ENCODE peak calls at places on chromosomes 6 and 20, in six cellular contexts. One of them, this sample, is unnamed. For H3K9me2, the result is how much of the 10 kb centered on the place peaks cover.

GRCh38 chr6:56359201-56359899 is 112.0 kb upstream of the COL21A1 start:
- DNase-seq in GM23338: peak
- DNase-seq in OCI-LY7: peak
- DNase-seq in PC-3: peak
- DNase-seq in hepatocyte: peak
- DNase-seq in SK-N-SH: peak
- DNase-seq in this sample: peak

GRCh38 chr6:99613398-99613704 is 6.7 kb downstream of the PRDM13 start:
- DNase-seq in GM23338: peak
- DNase-seq in OCI-LY7: peak
- DNase-seq in PC-3: no peak
- DNase-seq in hepatocyte: peak
- DNase-seq in SK-N-SH: peak
- DNase-seq in this sample: peak

GRCh38 chr6:27791182-27791939 is 120.8 kb downstream of the OR2B2 start:
- DNase-seq in GM23338: peak
- DNase-seq in OCI-LY7: peak
- DNase-seq in PC-3: peak
- DNase-seq in hepatocyte: peak
- DNase-seq in SK-N-SH: peak
- DNase-seq in this sample: peak

GRCh38 chr6:42251500-42251899 is 33.8 kb upstream of the MRPS10 start:
- DNase-seq in GM23338: no peak
- DNase-seq in OCI-LY7: no peak
- DNase-seq in PC-3: no peak
- DNase-seq in hepatocyte: no peak
- DNase-seq in SK-N-SH: no peak
- DNase-seq in this sample: peak

GRCh38 chr20:26163890-26164289 is 467.2 kb upstream of the ZNF337 start:
- DNase-seq in GM23338: no peak
- DNase-seq in OCI-LY7: no peak
- DNase-seq in PC-3: peak
- DNase-seq in hepatocyte: peak
- DNase-seq in SK-N-SH: no peak
- DNase-seq in this sample: peak

GRCh38 chr20:24497851-24498250 is 28.4 kb downstream of the SYNDIG1 start:
- DNase-seq in GM23338: no peak
- DNase-seq in OCI-LY7: no peak
- DNase-seq in PC-3: peak
- DNase-seq in hepatocyte: peak
- DNase-seq in SK-N-SH: peak
- DNase-seq in this sample: no peak

GRCh38 chr6:55822005-55822404 is 53.4 kb downstream of the BMP5 start:
- DNase-seq in GM23338: no peak
- DNase-seq in OCI-LY7: no peak
- DNase-seq in PC-3: no peak
- DNase-seq in hepatocyte: no peak
- DNase-seq in SK-N-SH: no peak
- DNase-seq in this sample: no peak

GRCh38 chr20:53212018-53212417 is 239.9 kb downstream of the TSHZ2 start:
- DNase-seq in GM23338: no peak
- DNase-seq in OCI-LY7: no peak
- DNase-seq in PC-3: no peak
- DNase-seq in hepatocyte: no peak
- DNase-seq in SK-N-SH: no peak
- DNase-seq in this sample: no peak

GRCh38 chr20:17854307-17854903 is 114.2 kb downstream of the SNX5 start:
- DNase-seq in GM23338: peak
- DNase-seq in OCI-LY7: peak
- DNase-seq in PC-3: peak
- DNase-seq in hepatocyte: peak
- DNase-seq in SK-N-SH: peak
- DNase-seq in this sample: peak

GRCh38 chr6:96499781-96500180 is 21.8 kb upstream of the UFL1 start:
- DNase-seq in GM23338: peak
- DNase-seq in OCI-LY7: peak
- DNase-seq in PC-3: no peak
- DNase-seq in hepatocyte: no peak
- DNase-seq in SK-N-SH: no peak
- DNase-seq in this sample: no peak

GRCh38 chr6:144659202-144659731 is 374.1 kb downstream of the UTRN start:
- DNase-seq in GM23338: peak
- DNase-seq in OCI-LY7: no peak
- DNase-seq in PC-3: no peak
- DNase-seq in hepatocyte: peak
- DNase-seq in SK-N-SH: peak
- DNase-seq in this sample: peak

GRCh38 chr20:20407891-20408805 is 40.2 kb downstream of the INSM1 start:
- DNase-seq in GM23338: peak
- DNase-seq in OCI-LY7: no peak
- DNase-seq in PC-3: peak
- DNase-seq in hepatocyte: no peak
- DNase-seq in SK-N-SH: peak
- DNase-seq in this sample: peak

GRCh38 chr20:40949346-40949745 is 79.3 kb upstream of the TOP1 start:
- DNase-seq in GM23338: no peak
- DNase-seq in OCI-LY7: no peak
- DNase-seq in PC-3: no peak
- DNase-seq in hepatocyte: no peak
- DNase-seq in SK-N-SH: no peak
- DNase-seq in this sample: no peak

GRCh38 chr6:66655420-66655819 is 948.4 kb upstream of the EYS start:
- DNase-seq in GM23338: no peak
- DNase-seq in OCI-LY7: no peak
- DNase-seq in PC-3: no peak
- DNase-seq in hepatocyte: no peak
- DNase-seq in SK-N-SH: no peak
- DNase-seq in this sample: no peak

GRCh38 chr6:35052694-35053565 is 88.2 kb downstream of the TCP11 start:
- DNase-seq in GM23338: no peak
- DNase-seq in OCI-LY7: no peak
- DNase-seq in PC-3: no peak
- DNase-seq in hepatocyte: peak
- DNase-seq in SK-N-SH: no peak
- DNase-seq in this sample: peak

GRCh38 chr6:36728289-36729168 is 30.9 kb downstream of the RAB44 start:
- DNase-seq in GM23338: no peak
- DNase-seq in OCI-LY7: no peak
- DNase-seq in PC-3: no peak
- DNase-seq in hepatocyte: no peak
- DNase-seq in SK-N-SH: no peak
- DNase-seq in this sample: no peak

GRCh38 chr20:41134362-41135186 is 2.8 kb upstream of the PLCG1 start:
- DNase-seq in GM23338: no peak
- DNase-seq in OCI-LY7: no peak
- DNase-seq in PC-3: no peak
- DNase-seq in hepatocyte: no peak
- DNase-seq in SK-N-SH: no peak
- DNase-seq in this sample: no peak

GRCh38 chr20:4202441-4202840 is 187.1 kb upstream of the RNF24 start:
- DNase-seq in GM23338: no peak
- DNase-seq in OCI-LY7: no peak
- DNase-seq in PC-3: no peak
- DNase-seq in hepatocyte: no peak
- DNase-seq in SK-N-SH: no peak
- DNase-seq in this sample: no peak

GRCh38 chr6:131948221-131948661 is 2.9 kb downstream of the CCN2 start:
- DNase-seq in GM23338: no peak
- DNase-seq in OCI-LY7: no peak
- DNase-seq in PC-3: no peak
- DNase-seq in hepatocyte: no peak
- DNase-seq in SK-N-SH: no peak
- DNase-seq in this sample: peak

GRCh38 chr6:131945971-131946370 is 5.2 kb downstream of the CCN2 start:
- DNase-seq in GM23338: no peak
- DNase-seq in OCI-LY7: no peak
- DNase-seq in PC-3: no peak
- DNase-seq in hepatocyte: no peak
- DNase-seq in SK-N-SH: no peak
- DNase-seq in this sample: no peak

GRCh38 chr6:131948692-131949614 is 2.2 kb downstream of the CCN2 start:
- DNase-seq in GM23338: no peak
- DNase-seq in OCI-LY7: no peak
- DNase-seq in PC-3: peak
- DNase-seq in hepatocyte: peak
- DNase-seq in SK-N-SH: no peak
- DNase-seq in this sample: peak

GRCh38 chr6:131946992-131947955 is 3.9 kb downstream of the CCN2 start:
- DNase-seq in GM23338: no peak
- DNase-seq in OCI-LY7: no peak
- DNase-seq in PC-3: peak
- DNase-seq in hepatocyte: no peak
- DNase-seq in SK-N-SH: no peak
- DNase-seq in this sample: peak

DNA sequence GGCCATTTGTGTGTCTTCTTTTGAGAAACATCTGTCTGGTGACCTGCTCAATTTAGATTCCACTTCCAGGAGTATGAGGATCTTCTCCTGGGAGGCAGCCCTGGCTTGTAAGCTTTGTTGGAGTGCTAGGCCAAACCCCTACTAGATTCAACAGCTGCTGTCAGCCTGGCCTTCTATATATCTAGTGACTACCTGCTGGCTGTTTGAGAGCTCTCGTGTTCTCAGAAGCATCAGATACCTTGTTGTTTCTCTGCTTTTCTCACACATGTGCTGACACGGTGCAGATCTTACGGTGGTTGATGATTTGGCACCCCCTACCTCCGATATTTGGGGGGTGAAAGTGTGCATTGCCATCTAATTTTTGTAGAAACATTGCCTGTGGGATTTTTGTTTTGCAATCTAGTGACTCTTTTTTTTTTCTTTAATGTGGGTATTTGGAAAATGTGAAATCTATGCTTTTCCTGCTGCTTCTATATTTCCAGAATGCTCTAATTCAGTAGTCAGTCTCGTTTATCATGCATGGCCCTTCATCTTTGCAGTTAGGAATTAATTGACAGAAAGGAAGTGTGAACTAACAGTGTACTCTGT is 4.7 kb downstream of the CCN2 start:
- DNase-seq in GM23338: peak
- DNase-seq in OCI-LY7: no peak
- DNase-seq in PC-3: no peak
- DNase-seq in hepatocyte: no peak
- DNase-seq in SK-N-SH: no peak
- DNase-seq in this sample: peak
- TF ChIP-seq EZH2phosphoT487 in GM23338: no peak
- TF ChIP-seq EZH2phosphoT487 in OCI-LY7: no peak
- TF ChIP-seq EZH2phosphoT487 in PC-3: no peak
- TF ChIP-seq EZH2phosphoT487 in hepatocyte: no peak
- TF ChIP-seq EZH2phosphoT487 in SK-N-SH: no peak
- TF ChIP-seq EZH2phosphoT487 in this sample: no peak

GRCh38 chr20:54984104-54984448 is 508.7 kb downstream of the DOK5 start:
- DNase-seq in GM23338: no peak
- DNase-seq in OCI-LY7: no peak
- DNase-seq in PC-3: no peak
- DNase-seq in hepatocyte: no peak
- DNase-seq in SK-N-SH: no peak
- DNase-seq in this sample: no peak
- H3K9me2 ChIP-seq in GM23338: under half
- H3K9me2 ChIP-seq in OCI-LY7: under half
- H3K9me2 ChIP-seq in PC-3: under half
- H3K9me2 ChIP-seq in hepatocyte: under half
- H3K9me2 ChIP-seq in SK-N-SH: under half
- H3K9me2 ChIP-seq in this sample: under half

DNA sequence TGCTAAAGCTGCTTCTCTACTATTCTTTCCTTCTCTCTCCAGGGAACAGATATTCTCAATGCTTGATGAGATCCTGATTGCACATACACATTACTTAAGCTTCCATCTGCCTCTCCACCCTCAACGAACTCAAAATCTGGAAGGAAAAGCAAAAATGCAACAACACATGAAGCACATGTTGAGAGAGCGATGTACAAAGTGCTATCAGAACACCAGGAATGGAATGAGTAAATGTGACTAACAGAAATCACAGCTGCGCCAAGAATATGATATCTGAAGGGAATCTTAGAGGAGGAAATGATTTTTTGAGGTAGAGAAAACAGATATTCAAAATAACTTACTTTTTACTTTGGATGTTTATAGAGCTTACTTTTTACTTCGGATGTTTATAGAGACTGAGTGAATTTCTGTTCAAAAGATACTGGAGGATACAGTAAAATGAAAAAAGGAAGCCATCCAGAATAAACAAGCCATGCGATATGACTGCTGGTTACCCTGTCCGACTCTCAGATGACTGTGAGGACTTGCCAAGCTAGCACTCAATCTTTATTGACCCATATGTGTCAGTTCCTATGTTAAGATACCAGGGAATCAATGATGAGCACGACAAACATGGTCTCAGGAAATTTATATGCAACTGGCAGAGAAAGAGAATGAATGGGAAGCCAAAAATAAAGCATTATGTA is 101.9 kb downstream of the SMLR1 start:
- DNase-seq in GM23338: no peak
- DNase-seq in OCI-LY7: no peak
- DNase-seq in PC-3: peak
- DNase-seq in hepatocyte: no peak
- DNase-seq in SK-N-SH: no peak
- DNase-seq in this sample: peak
- TF ChIP-seq EZH2phosphoT487 in GM23338: no peak
- TF ChIP-seq EZH2phosphoT487 in OCI-LY7: no peak
- TF ChIP-seq EZH2phosphoT487 in PC-3: no peak
- TF ChIP-seq EZH2phosphoT487 in hepatocyte: no peak
- TF ChIP-seq EZH2phosphoT487 in SK-N-SH: no peak
- TF ChIP-seq EZH2phosphoT487 in this sample: no peak

DNA sequence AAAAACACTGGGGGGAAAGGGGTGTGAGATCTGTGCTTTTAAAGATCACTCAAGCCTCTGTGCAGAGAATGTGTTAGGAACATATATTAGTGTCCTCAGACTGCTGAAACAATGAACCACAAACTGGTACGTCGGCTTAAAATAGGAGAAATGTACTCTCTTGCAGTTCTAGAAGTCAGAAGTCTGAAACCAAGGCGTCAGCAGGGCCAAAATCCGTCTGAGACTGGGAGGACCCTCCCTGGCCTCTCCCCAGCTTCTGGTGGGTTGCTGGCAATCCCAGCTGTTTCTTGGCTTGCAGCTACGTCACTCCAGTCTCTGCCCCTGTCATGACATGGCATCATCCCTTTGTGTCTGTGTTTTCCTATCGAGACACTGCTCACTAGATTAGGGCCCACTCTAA is 3.9 kb downstream of the CDH26 start:
- DNase-seq in GM23338: no peak
- DNase-seq in OCI-LY7: no peak
- DNase-seq in PC-3: no peak
- DNase-seq in hepatocyte: no peak
- DNase-seq in SK-N-SH: no peak
- DNase-seq in this sample: no peak
- H3K9me2 ChIP-seq in GM23338: under half
- H3K9me2 ChIP-seq in OCI-LY7: under half
- H3K9me2 ChIP-seq in PC-3: under half
- H3K9me2 ChIP-seq in hepatocyte: under half
- H3K9me2 ChIP-seq in SK-N-SH: under half
- H3K9me2 ChIP-seq in this sample: under half

This sample was measured in GM23248.